ENCODE peak calls at places on chromosomes 6 and 20, in ten cellular contexts. W, K, J, I, A, V, T, E, Y and N are unnamed samples.

GRCh38 chr6:11172501-11173337 is 59.7 kb downstream of the NEDD9 start:
- DNase-seq in I (peak; percentile 53), W (peak; percentile 73), V (peak; percentile 77), T (peak; percentile 68), A (peak; percentile 70), J (peak; percentile 95), Y (peak; percentile 68), K (peak; percentile 56), E (peak; percentile 53), N (no peak)

GRCh38 chr6:23394699-23395098 is 731.3 kb upstream of the NRSN1 start:
- DNase-seq in J (no peak), W (no peak), T (no peak), I (no peak), E (no peak), V (no peak), K (no peak), Y (no peak), A (no peak), N (no peak)

GRCh38 chr6:154579046-154579823 is 68.8 kb upstream of the CNKSR3 start:
- DNase-seq in A (peak; percentile 14), I (peak; percentile 19), W (no peak), E (no peak), K (no peak), V (no peak), J (no peak), T (no peak), Y (no peak), N (no peak)

GRCh38 chr6:46850781-46851180 is 57.6 kb downstream of the MEP1A start:
- DNase-seq in J (no peak), W (no peak), T (no peak), I (no peak), V (no peak), E (no peak), K (no peak), A (no peak), Y (no peak), N (no peak)

GRCh38 chr20:34999021-34999451 is 43.4 kb downstream of the MYH7B start:
- DNase-seq in T (no peak), V (no peak), I (no peak), Y (no peak), J (no peak), W (no peak), A (no peak), E (no peak), K (no peak), N (no peak)

GRCh38 chr6:154411076-154411475 is 54.5 kb upstream of the IPCEF1 start:
- DNase-seq in A (no peak), K (no peak), Y (no peak), E (no peak), J (no peak), V (no peak), W (no peak), I (no peak), T (no peak), N (no peak)

GRCh38 chr6:72579865-72580264 is 42.0 kb upstream of the KCNQ5 start:
- DNase-seq in Y (no peak), J (no peak), V (no peak), W (no peak), E (no peak), K (peak; percentile 57), A (no peak), T (no peak), I (no peak), N (no peak)

GRCh38 chr6:161409353-161409752 is 135.5 kb upstream of the AGPAT4 start:
- DNase-seq in A (no peak), T (no peak), I (no peak), K (no peak), V (no peak), E (no peak), W (no peak), Y (no peak), J (no peak), N (no peak)

GRCh38 chr20:48607544-48607865 is 220.3 kb downstream of the PREX1 start:
- DNase-seq in Y (no peak), E (no peak), V (no peak), I (no peak), T (no peak), J (no peak), K (no peak), A (no peak), W (no peak), N (no peak)

GRCh38 chr6:134295953-134296553 is 21.9 kb downstream of the SGK1 start:
- DNase-seq in A (peak; percentile 32), I (no peak), T (no peak), J (no peak), W (peak; percentile 49), E (no peak), Y (peak; percentile 54), V (no peak), K (peak; percentile 100), N (peak; percentile 97)

GRCh38 chr6:135129139-135129867 is 51.8 kb upstream of the MYB start:
- DNase-seq in Y (no peak), V (no peak), A (no peak), T (no peak), J (no peak), K (no peak), E (no peak), W (no peak), I (no peak), N (no peak)

GRCh38 chr6:93447874-93448273 is 28.5 kb upstream of the EPHA7 start:
- DNase-seq in T (no peak), A (no peak), J (no peak), V (no peak), Y (no peak), I (no peak), K (no peak), E (no peak), W (no peak), N (no peak)

DNA sequence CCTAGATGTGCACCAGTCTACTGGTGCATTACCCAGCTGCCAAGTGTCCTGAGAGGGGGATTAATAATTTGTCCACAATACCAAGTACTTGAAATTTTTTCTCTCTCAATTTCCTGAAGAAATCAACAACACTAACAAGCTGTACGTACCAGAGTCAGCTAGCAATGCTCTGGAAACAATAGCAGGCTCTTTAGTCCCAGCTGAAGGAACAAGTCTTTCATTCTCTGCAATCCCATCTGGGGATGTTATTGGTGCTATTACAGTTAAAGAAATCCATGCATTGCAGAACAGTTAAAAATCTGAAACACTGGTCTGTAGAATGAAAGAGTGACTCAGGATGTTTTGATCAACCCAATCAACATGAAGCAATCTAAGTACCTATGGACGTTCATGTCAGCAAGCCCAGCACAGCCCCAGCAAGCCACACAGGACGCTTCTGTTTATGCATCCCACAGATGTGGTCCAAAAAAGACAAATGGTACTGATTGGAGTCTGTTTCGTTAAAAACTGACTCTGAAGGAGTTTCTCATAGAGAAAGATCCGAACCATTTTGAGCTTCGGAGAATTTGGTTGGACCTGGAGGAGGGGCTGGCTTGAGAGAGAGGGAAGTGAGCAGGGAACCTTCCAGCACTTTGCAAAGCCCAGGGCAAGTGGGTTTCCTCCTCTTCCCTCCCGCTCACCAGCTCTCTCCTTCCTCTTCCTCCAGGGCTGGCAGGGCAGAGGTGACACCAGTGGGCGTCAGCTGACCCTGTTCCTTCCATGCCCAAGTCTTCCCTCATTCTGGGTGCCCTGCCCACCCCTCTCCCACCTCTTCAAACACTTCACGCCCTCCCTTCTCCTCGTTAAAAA is 11.9 kb downstream of the PRR18 start:
- DNase-seq in J (no peak), I (no peak), V (no peak), W (no peak), A (no peak), E (no peak), K (no peak), Y (no peak), T (no peak), N (no peak)
- TF ChIP-seq CTCF in J (no peak), I (no peak), V (no peak), W (no peak), A (no peak), E (no peak), K (no peak), Y (no peak), T (no peak), N (no peak)

DNA sequence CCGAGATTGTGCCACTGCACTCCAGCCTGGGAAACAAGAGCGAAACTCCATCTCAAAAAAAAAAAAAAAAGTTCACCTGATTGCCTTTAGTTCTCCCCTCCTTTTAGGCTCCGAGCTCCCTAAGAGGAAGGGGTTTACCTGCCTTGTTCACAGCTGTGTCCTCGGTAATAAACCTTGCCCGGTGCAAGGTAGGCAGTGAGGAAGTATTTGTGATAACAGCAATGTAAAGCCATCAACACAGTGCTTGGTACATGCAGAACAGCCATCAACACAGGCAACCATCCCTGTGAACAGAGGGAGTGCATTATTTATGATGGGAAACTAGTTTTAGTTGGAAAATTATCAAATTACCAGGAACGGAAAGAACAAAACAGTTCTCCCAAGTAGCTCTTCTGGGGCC is 1.8 kb upstream of the SPO11 start:
- DNase-seq in T (no peak), V (no peak), K (no peak), A (no peak), J (no peak), Y (no peak), E (no peak), W (no peak), I (no peak), N (no peak)
- TF ChIP-seq CTCF in T (no peak), V (no peak), K (no peak), A (no peak), J (no peak), Y (no peak), E (no peak), W (no peak), I (no peak), N (no peak)

DNA sequence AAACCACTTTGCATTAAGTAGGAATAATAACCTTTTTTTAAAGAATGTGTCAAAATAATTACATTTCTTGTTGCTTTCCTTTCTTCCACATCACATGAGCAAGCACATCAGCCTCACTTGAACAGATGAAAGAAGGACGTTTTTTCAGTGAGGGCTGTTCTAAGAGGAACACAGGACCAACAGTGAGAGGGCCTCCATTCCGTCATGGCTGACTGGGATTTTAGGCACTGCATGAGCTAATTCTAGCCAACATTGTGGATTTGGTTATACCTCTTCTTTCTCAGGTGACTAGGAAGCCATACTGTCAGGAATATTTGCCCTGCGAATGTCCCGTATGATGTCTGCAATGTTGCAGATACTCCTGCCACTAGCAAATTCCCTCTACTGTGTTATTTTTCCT is 87.6 kb downstream of the LINC00237 start:
- DNase-seq in Y (no peak), K (no peak), E (no peak), V (no peak), A (no peak), J (no peak), T (no peak), W (no peak), I (no peak), N (no peak)
- TF ChIP-seq CTCF in Y (no peak), K (no peak), E (no peak), V (no peak), A (no peak), J (no peak), T (no peak), W (no peak), I (no peak), N (no peak)

DNA sequence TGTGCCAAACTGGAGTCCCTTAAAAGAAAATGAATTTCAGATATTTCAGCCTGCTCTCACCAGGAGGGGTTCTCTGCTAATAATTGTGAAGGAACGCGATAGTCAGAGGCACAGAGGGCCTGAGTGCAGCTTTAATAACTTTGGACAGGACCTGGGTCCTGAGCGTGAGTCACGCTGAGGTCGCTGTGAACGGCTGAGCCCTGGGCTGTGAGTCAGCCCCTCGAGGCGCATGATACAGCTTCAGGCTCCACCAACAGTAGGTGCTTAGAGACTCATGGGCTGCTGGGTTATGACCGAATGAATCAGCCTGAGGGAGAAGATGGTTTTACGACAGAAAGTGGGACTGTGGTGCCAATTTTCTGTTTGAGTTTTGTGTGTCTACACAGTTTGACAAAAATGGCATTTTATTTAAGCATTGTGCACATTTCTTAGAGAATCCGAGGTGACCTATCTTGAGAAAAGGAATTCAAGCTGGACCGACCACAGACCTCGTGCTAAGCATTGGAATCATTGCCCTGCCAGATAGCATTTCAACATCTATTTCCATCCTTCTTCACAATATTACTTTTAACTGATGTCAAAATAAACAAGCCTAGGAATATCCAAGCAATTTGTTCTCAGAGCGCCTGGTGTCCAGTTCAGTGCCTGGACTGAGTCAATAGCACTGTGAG is 183.0 kb downstream of the THBS2 start:
- DNase-seq in Y (no peak), J (no peak), E (no peak), I (peak; percentile 64), W (peak; percentile 51), A (peak; percentile 41), K (peak; percentile 100), V (no peak), T (no peak), N (peak; percentile 100)
- TF ChIP-seq CTCF in Y (no peak), J (no peak), E (no peak), I (no peak), W (no peak), A (no peak), K (peak; percentile 21), V (no peak), T (no peak), N (peak; percentile 39)